ENCODE peak calls at places on chromosomes 11 and 22, in nine cellular contexts. J is cardiac muscle cell; E is colonic mucosa; L is lung; S is CD8-positive, alpha-beta T cell; B is AG09309; V is fibroblast of the aortic adventitia; N is sigmoid colon; H is adrenal gland. Y is an unnamed sample.

GRCh38 chr11:118537409-118537980 is 6.5 kb downstream of the TMEM25 start:
- DNase-seq in E (no peak), V (no peak), S (no peak), J (no peak), H (no peak), L (no peak), B (no peak), N (no peak), Y (no peak)

GRCh38 chr11:21687645-21688044 is 505.2 kb upstream of the ANO5 start:
- DNase-seq in L (no peak), J (no peak), V (no peak), H (no peak), N (no peak), S (no peak), E (no peak), B (no peak), Y (no peak)

GRCh38 chr22:36884314-36885158 is 23.7 kb downstream of the NCF4 start:
- DNase-seq in V (peak; percentile 75), S (no peak), L (no peak), H (no peak), B (no peak), N (no peak), E (no peak), J (no peak), Y (no peak)

GRCh38 chr11:76599041-76600013 is 71.2 kb downstream of the LRRC32 start:
- DNase-seq in B (no peak), E (no peak), H (peak; percentile 19), N (no peak), L (no peak), V (no peak), S (no peak), J (no peak), Y (peak; percentile 53)

GRCh38 chr11:62976109-62976508 is 8.7 kb downstream of the SLC22A6 start:
- DNase-seq in H (no peak), J (no peak), E (no peak), L (no peak), N (no peak), V (no peak), S (no peak), B (no peak), Y (no peak)

GRCh38 chr11:67607507-67607906 is 771 bp downstream of the NDUFV1 start:
- DNase-seq in S (no peak), J (no peak), N (no peak), H (no peak), V (no peak), B (no peak), L (no peak), E (no peak), Y (no peak)

GRCh38 chr11:95556342-95557151 is 233.0 kb downstream of the FAM76B start:
- DNase-seq in S (no peak), L (no peak), N (no peak), V (peak; percentile 82), E (no peak), B (peak; percentile 66), H (no peak), J (no peak), Y (peak; percentile 51)

GRCh38 chr11:83865636-83866461 is 579.7 kb upstream of the CCDC90B start:
- DNase-seq in B (no peak), H (peak; percentile 25), E (no peak), N (no peak), J (no peak), L (no peak), S (no peak), V (peak; percentile 5), Y (peak; percentile 24)

GRCh38 chr11:63795066-63795465 is 18.2 kb upstream of the SPINDOC start:
- DNase-seq in V (no peak), S (no peak), L (no peak), B (no peak), H (no peak), J (no peak), N (no peak), E (no peak), Y (no peak)

GRCh38 chr11:125807909-125808308 is 20.0 kb downstream of the PATE3 start:
- DNase-seq in V (peak; percentile 58), E (no peak), N (no peak), J (no peak), S (no peak), L (no peak), H (no peak), B (no peak), Y (no peak)

GRCh38 chr11:93000511-93001476 is 31.3 kb downstream of the MTNR1B start:
- DNase-seq in N (no peak), B (peak; percentile 56), H (peak; percentile 41), J (no peak), S (no peak), L (no peak), E (no peak), V (peak; percentile 86), Y (no peak)

GRCh38 chr11:64098318-64098831 is 62.6 kb downstream of the FLRT1 start:
- DNase-seq in B (no peak), H (no peak), L (no peak), E (no peak), N (no peak), V (no peak), S (no peak), J (no peak), Y (no peak)

GRCh38 chr11:115761817-115762216 is 257.6 kb upstream of the CADM1 start:
- DNase-seq in L (no peak), E (no peak), H (no peak), S (no peak), V (no peak), B (no peak), N (no peak), J (no peak), Y (no peak)

GRCh38 chr11:88849368-88849767 is 216.4 kb downstream of the GRM5 start:
- DNase-seq in H (no peak), L (no peak), N (no peak), S (no peak), V (peak; percentile 7), B (peak; percentile 54), J (no peak), E (no peak), Y (no peak)

GRCh38 chr11:35324981-35325380 is 94.4 kb downstream of the SLC1A2 start:
- DNase-seq in L (no peak), V (peak; percentile 37), N (no peak), J (no peak), B (no peak), H (no peak), E (no peak), S (no peak), Y (no peak)

GRCh38 chr22:19275513-19275912 is 16.0 kb downstream of the CLTCL1 start:
- DNase-seq in L (no peak), E (no peak), B (no peak), H (no peak), N (no peak), S (no peak), J (no peak), V (no peak), Y (no peak)

DNA sequence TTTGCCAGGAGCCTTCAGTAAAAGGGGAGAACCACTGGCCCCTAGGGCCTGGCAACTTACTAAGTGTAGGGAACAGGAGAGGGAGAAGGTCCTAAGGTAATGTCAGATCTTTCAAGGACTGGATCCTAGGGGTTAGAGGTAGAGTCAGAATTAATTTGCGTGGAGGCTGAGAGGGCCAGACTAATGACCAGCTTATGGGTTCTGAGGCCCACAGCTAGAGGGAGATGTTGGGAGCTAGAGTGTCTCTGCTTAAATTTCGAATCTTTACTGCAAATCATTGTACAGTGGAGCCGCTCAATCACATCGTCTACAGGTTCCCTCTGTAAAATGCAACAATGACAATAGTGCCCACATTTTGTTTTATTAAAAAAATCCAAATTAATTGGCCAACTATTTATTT is 31.4 kb downstream of the CLMP start:
- DNase-seq in S (no peak), N (no peak), V (no peak), H (no peak), B (no peak), J (no peak), E (no peak), L (no peak), Y (no peak)
- TF ChIP-seq CTCF in S (no peak), N (no peak), V (peak; percentile 33), H (no peak), B (peak; percentile 24), J (peak; percentile 31), E (no peak), L (no peak), Y (peak; percentile 26)

DNA sequence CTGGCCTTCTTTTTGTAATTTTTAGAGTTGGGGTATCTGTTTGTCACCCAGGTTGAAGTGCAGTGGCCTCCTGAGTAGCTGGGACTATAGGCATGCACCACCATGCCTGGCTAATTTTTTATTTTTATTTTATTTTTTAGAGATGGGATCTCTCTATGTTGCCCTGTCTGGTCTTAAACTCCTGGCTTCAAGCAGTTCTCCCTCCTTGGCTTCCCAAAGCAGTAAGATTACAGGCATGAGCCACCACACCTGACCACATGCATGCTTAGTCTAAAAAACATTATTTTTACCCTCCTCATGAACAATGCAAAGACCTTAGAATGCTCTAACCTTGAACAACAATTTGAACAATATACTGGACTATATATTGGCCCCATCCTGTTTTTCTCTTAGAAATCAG is 22.1 kb upstream of the PITPNB start:
- DNase-seq in J (no peak), L (no peak), S (no peak), E (no peak), N (no peak), H (no peak), B (no peak), V (no peak), Y (no peak)
- TF ChIP-seq CTCF in J (no peak), L (no peak), S (no peak), E (no peak), N (no peak), H (no peak), B (no peak), V (no peak), Y (no peak)

DNA sequence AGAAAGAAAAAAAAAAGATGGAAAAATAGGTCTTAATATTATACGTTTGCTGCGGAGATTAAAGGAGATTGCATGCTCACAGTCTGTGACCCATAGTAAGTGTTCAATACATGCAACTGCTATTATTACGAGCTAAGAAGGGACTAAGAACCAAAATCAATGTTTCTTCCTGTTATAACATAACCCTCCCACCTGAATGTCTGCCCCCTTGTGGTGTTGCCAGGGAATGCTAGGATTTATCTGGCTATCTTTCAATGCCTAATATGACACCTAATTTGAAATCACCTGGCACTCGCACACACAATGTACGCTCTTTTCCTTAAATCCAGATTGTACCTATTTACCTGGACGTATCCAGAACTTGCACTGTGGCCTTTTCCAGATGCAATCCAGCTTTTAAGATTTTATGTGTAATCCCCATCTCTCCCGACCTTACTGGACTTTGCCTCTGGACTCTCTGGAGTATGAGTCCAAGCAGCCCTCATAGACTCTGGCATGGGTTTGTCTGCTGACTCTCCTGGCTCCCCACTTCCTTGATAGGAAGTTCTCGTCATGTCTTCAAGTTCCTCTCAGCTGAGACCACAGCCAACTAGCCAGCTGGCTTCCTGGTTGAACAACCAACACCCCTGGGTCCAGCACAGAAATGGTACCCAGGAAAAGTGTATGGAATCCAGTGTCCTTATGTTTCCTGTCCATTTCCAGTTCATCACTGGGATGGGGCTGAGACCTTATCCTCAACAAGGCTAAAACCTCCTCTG is 151.5 kb downstream of the CCDC34 start:
- DNase-seq in N (no peak), E (no peak), B (no peak), J (no peak), S (no peak), V (no peak), L (no peak), H (no peak), Y (no peak)
- TF ChIP-seq CTCF in N (no peak), E (peak; percentile 39), B (peak; percentile 40), J (peak; percentile 50), S (no peak), V (peak; percentile 53), L (no peak), H (peak; percentile 22), Y (peak; percentile 60)

DNA sequence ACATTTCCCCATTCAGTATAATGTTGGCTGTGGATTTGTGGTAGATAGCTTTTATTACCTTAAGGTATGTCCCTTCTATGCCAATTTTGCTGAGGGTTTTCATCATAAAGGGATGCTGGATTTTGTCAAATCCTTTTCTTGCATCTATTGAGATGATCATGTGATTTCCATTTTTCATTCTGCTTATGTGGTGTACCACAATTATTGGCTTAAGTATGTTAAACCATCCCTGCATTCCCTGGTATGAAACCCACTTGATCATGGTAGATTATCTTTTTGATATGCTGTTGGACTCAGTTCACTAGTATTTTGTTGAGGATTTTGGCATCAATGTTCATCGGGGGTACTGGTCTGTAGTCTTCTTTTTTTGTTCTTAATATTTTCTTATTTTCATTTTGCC is 44.7 kb upstream of the ARHGAP32 start:
- DNase-seq in S (no peak), V (no peak), N (no peak), J (no peak), H (no peak), E (no peak), B (no peak), L (no peak), Y (no peak)
- TF ChIP-seq CTCF in S (no peak), V (no peak), N (no peak), J (no peak), H (no peak), E (no peak), B (no peak), L (no peak), Y (no peak)